ENCODE peak calls at places on chromosomes 12 and 14, in seven cellular contexts. One of them, this sample, is unnamed.

GRCh38 chr14:50941151-50941550 is 3.1 kb downstream of the PYGL start:
- DNase-seq in BE2C: no peak
- DNase-seq in NCI-H2107: no peak
- DNase-seq in iris pigment epithelial cell: peak
- DNase-seq in M059J: peak
- DNase-seq in stimulated activated CD8-positive, alpha-beta memory T cell treated with anti-CD3 and anti-CD28 coated beads, Interleukin-15, amount 100 ng/mL, for 4 hours: no peak
- DNase-seq in T-cell: no peak
- DNase-seq in this sample: no peak

GRCh38 chr12:106288510-106289195 is 13.9 kb upstream of the TCP11L2 start:
- DNase-seq in BE2C: no peak
- DNase-seq in NCI-H2107: no peak
- DNase-seq in iris pigment epithelial cell: peak
- DNase-seq in M059J: peak
- DNase-seq in stimulated activated CD8-positive, alpha-beta memory T cell treated with anti-CD3 and anti-CD28 coated beads, Interleukin-15, amount 100 ng/mL, for 4 hours: peak
- DNase-seq in T-cell: no peak
- DNase-seq in this sample: no peak

GRCh38 chr14:96817750-96818666 is 20.8 kb downstream of the VRK1 start:
- DNase-seq in BE2C: no peak
- DNase-seq in NCI-H2107: no peak
- DNase-seq in iris pigment epithelial cell: no peak
- DNase-seq in M059J: no peak
- DNase-seq in stimulated activated CD8-positive, alpha-beta memory T cell treated with anti-CD3 and anti-CD28 coated beads, Interleukin-15, amount 100 ng/mL, for 4 hours: no peak
- DNase-seq in T-cell: no peak
- DNase-seq in this sample: no peak

GRCh38 chr14:52494444-52494843 is 57.9 kb downstream of the TXNDC16 start:
- DNase-seq in BE2C: no peak
- DNase-seq in NCI-H2107: no peak
- DNase-seq in iris pigment epithelial cell: peak
- DNase-seq in M059J: peak
- DNase-seq in stimulated activated CD8-positive, alpha-beta memory T cell treated with anti-CD3 and anti-CD28 coated beads, Interleukin-15, amount 100 ng/mL, for 4 hours: no peak
- DNase-seq in T-cell: no peak
- DNase-seq in this sample: no peak

GRCh38 chr12:10068634-10069033 is 30.2 kb downstream of the CLEC1A start:
- DNase-seq in BE2C: no peak
- DNase-seq in NCI-H2107: no peak
- DNase-seq in iris pigment epithelial cell: no peak
- DNase-seq in M059J: peak
- DNase-seq in stimulated activated CD8-positive, alpha-beta memory T cell treated with anti-CD3 and anti-CD28 coated beads, Interleukin-15, amount 100 ng/mL, for 4 hours: no peak
- DNase-seq in T-cell: no peak
- DNase-seq in this sample: no peak

GRCh38 chr12:105860556-105861207 is 278.1 kb downstream of the NUAK1 start:
- DNase-seq in BE2C: no peak
- DNase-seq in NCI-H2107: peak
- DNase-seq in iris pigment epithelial cell: no peak
- DNase-seq in M059J: no peak
- DNase-seq in stimulated activated CD8-positive, alpha-beta memory T cell treated with anti-CD3 and anti-CD28 coated beads, Interleukin-15, amount 100 ng/mL, for 4 hours: no peak
- DNase-seq in T-cell: no peak
- DNase-seq in this sample: no peak

GRCh38 chr12:16225692-16226091 is 51.8 kb downstream of the SLC15A5 start:
- DNase-seq in BE2C: no peak
- DNase-seq in NCI-H2107: no peak
- DNase-seq in iris pigment epithelial cell: no peak
- DNase-seq in M059J: no peak
- DNase-seq in stimulated activated CD8-positive, alpha-beta memory T cell treated with anti-CD3 and anti-CD28 coated beads, Interleukin-15, amount 100 ng/mL, for 4 hours: no peak
- DNase-seq in T-cell: no peak
- DNase-seq in this sample: no peak

GRCh38 chr12:9673404-9674225 is 4.1 kb downstream of the CLEC2D start:
- DNase-seq in BE2C: peak
- DNase-seq in NCI-H2107: no peak
- DNase-seq in iris pigment epithelial cell: peak
- DNase-seq in M059J: peak
- DNase-seq in stimulated activated CD8-positive, alpha-beta memory T cell treated with anti-CD3 and anti-CD28 coated beads, Interleukin-15, amount 100 ng/mL, for 4 hours: no peak
- DNase-seq in T-cell: peak
- DNase-seq in this sample: no peak

GRCh38 chr12:67519824-67520433 is 128.6 kb upstream of the DYRK2 start:
- DNase-seq in BE2C: no peak
- DNase-seq in NCI-H2107: peak
- DNase-seq in iris pigment epithelial cell: no peak
- DNase-seq in M059J: no peak
- DNase-seq in stimulated activated CD8-positive, alpha-beta memory T cell treated with anti-CD3 and anti-CD28 coated beads, Interleukin-15, amount 100 ng/mL, for 4 hours: no peak
- DNase-seq in T-cell: no peak
- DNase-seq in this sample: no peak

GRCh38 chr12:94148841-94149780 is 734 bp downstream of the PLXNC1 start:
- DNase-seq in BE2C: peak
- DNase-seq in NCI-H2107: no peak
- DNase-seq in iris pigment epithelial cell: peak
- DNase-seq in M059J: peak
- DNase-seq in stimulated activated CD8-positive, alpha-beta memory T cell treated with anti-CD3 and anti-CD28 coated beads, Interleukin-15, amount 100 ng/mL, for 4 hours: no peak
- DNase-seq in T-cell: peak
- DNase-seq in this sample: no peak

GRCh38 chr14:55103005-55103640 is 25.9 kb upstream of the LGALS3 start:
- DNase-seq in BE2C: no peak
- DNase-seq in NCI-H2107: peak
- DNase-seq in iris pigment epithelial cell: peak
- DNase-seq in M059J: peak
- DNase-seq in stimulated activated CD8-positive, alpha-beta memory T cell treated with anti-CD3 and anti-CD28 coated beads, Interleukin-15, amount 100 ng/mL, for 4 hours: peak
- DNase-seq in T-cell: peak
- DNase-seq in this sample: peak

GRCh38 chr14:35553808-35554207 is 19.8 kb downstream of the INSM2 start:
- DNase-seq in BE2C: no peak
- DNase-seq in NCI-H2107: no peak
- DNase-seq in iris pigment epithelial cell: peak
- DNase-seq in M059J: peak
- DNase-seq in stimulated activated CD8-positive, alpha-beta memory T cell treated with anti-CD3 and anti-CD28 coated beads, Interleukin-15, amount 100 ng/mL, for 4 hours: no peak
- DNase-seq in T-cell: no peak
- DNase-seq in this sample: no peak

GRCh38 chr12:108752387-108752786 is 21.1 kb upstream of the CORO1C start:
- DNase-seq in BE2C: no peak
- DNase-seq in NCI-H2107: no peak
- DNase-seq in iris pigment epithelial cell: no peak
- DNase-seq in M059J: no peak
- DNase-seq in stimulated activated CD8-positive, alpha-beta memory T cell treated with anti-CD3 and anti-CD28 coated beads, Interleukin-15, amount 100 ng/mL, for 4 hours: no peak
- DNase-seq in T-cell: no peak
- DNase-seq in this sample: no peak

GRCh38 chr12:68804654-68805591 is 3.1 kb upstream of the MDM2 start:
- DNase-seq in BE2C: peak
- DNase-seq in NCI-H2107: no peak
- DNase-seq in iris pigment epithelial cell: no peak
- DNase-seq in M059J: no peak
- DNase-seq in stimulated activated CD8-positive, alpha-beta memory T cell treated with anti-CD3 and anti-CD28 coated beads, Interleukin-15, amount 100 ng/mL, for 4 hours: no peak
- DNase-seq in T-cell: no peak
- DNase-seq in this sample: no peak

GRCh38 chr12:66288121-66288520 is 14.2 kb upstream of the HELB start:
- DNase-seq in BE2C: no peak
- DNase-seq in NCI-H2107: no peak
- DNase-seq in iris pigment epithelial cell: no peak
- DNase-seq in M059J: no peak
- DNase-seq in stimulated activated CD8-positive, alpha-beta memory T cell treated with anti-CD3 and anti-CD28 coated beads, Interleukin-15, amount 100 ng/mL, for 4 hours: peak
- DNase-seq in T-cell: peak
- DNase-seq in this sample: no peak

GRCh38 chr12:124551268-124552144 is 15.9 kb downstream of the NCOR2 start:
- DNase-seq in BE2C: no peak
- DNase-seq in NCI-H2107: peak
- DNase-seq in iris pigment epithelial cell: no peak
- DNase-seq in M059J: peak
- DNase-seq in stimulated activated CD8-positive, alpha-beta memory T cell treated with anti-CD3 and anti-CD28 coated beads, Interleukin-15, amount 100 ng/mL, for 4 hours: no peak
- DNase-seq in T-cell: no peak
- DNase-seq in this sample: no peak

GRCh38 chr12:9925746-9926393 is 6.3 kb downstream of the CLEC2A start:
- DNase-seq in BE2C: no peak
- DNase-seq in NCI-H2107: no peak
- DNase-seq in iris pigment epithelial cell: peak
- DNase-seq in M059J: peak
- DNase-seq in stimulated activated CD8-positive, alpha-beta memory T cell treated with anti-CD3 and anti-CD28 coated beads, Interleukin-15, amount 100 ng/mL, for 4 hours: no peak
- DNase-seq in T-cell: no peak
- DNase-seq in this sample: no peak

GRCh38 chr14:74478996-74479635 is 14.0 kb downstream of the NPC2 start:
- DNase-seq in BE2C: peak
- DNase-seq in NCI-H2107: peak
- DNase-seq in iris pigment epithelial cell: peak
- DNase-seq in M059J: peak
- DNase-seq in stimulated activated CD8-positive, alpha-beta memory T cell treated with anti-CD3 and anti-CD28 coated beads, Interleukin-15, amount 100 ng/mL, for 4 hours: no peak
- DNase-seq in T-cell: no peak
- DNase-seq in this sample: no peak

GRCh38 chr12:131040491-131040890 is 86.8 kb downstream of the ADGRD1 start:
- DNase-seq in BE2C: no peak
- DNase-seq in NCI-H2107: no peak
- DNase-seq in iris pigment epithelial cell: no peak
- DNase-seq in M059J: no peak
- DNase-seq in stimulated activated CD8-positive, alpha-beta memory T cell treated with anti-CD3 and anti-CD28 coated beads, Interleukin-15, amount 100 ng/mL, for 4 hours: no peak
- DNase-seq in T-cell: no peak
- DNase-seq in this sample: no peak

GRCh38 chr14:101774814-101775213 is 13.3 kb downstream of the PPP2R5C start:
- DNase-seq in BE2C: no peak
- DNase-seq in NCI-H2107: no peak
- DNase-seq in iris pigment epithelial cell: no peak
- DNase-seq in M059J: no peak
- DNase-seq in stimulated activated CD8-positive, alpha-beta memory T cell treated with anti-CD3 and anti-CD28 coated beads, Interleukin-15, amount 100 ng/mL, for 4 hours: no peak
- DNase-seq in T-cell: no peak
- DNase-seq in this sample: no peak

GRCh38 chr12:118302053-118302452 is 70.7 kb downstream of the TAOK3 start:
- DNase-seq in BE2C: no peak
- DNase-seq in NCI-H2107: no peak
- DNase-seq in iris pigment epithelial cell: peak
- DNase-seq in M059J: peak
- DNase-seq in stimulated activated CD8-positive, alpha-beta memory T cell treated with anti-CD3 and anti-CD28 coated beads, Interleukin-15, amount 100 ng/mL, for 4 hours: no peak
- DNase-seq in T-cell: no peak
- DNase-seq in this sample: no peak

GRCh38 chr14:92719890-92720323 is 28.5 kb downstream of the LGMN start:
- DNase-seq in BE2C: no peak
- DNase-seq in NCI-H2107: no peak
- DNase-seq in iris pigment epithelial cell: no peak
- DNase-seq in M059J: peak
- DNase-seq in stimulated activated CD8-positive, alpha-beta memory T cell treated with anti-CD3 and anti-CD28 coated beads, Interleukin-15, amount 100 ng/mL, for 4 hours: no peak
- DNase-seq in T-cell: no peak
- DNase-seq in this sample: no peak

GRCh38 chr12:102883204-102883799 is 33.7 kb downstream of the PAH start:
- DNase-seq in BE2C: peak
- DNase-seq in NCI-H2107: peak
- DNase-seq in iris pigment epithelial cell: peak
- DNase-seq in M059J: peak
- DNase-seq in stimulated activated CD8-positive, alpha-beta memory T cell treated with anti-CD3 and anti-CD28 coated beads, Interleukin-15, amount 100 ng/mL, for 4 hours: no peak
- DNase-seq in T-cell: peak
- DNase-seq in this sample: no peak

GRCh38 chr12:57224278-57224972 is 5.1 kb upstream of the SHMT2 start:
- DNase-seq in BE2C: no peak
- DNase-seq in NCI-H2107: no peak
- DNase-seq in iris pigment epithelial cell: no peak
- DNase-seq in M059J: no peak
- DNase-seq in stimulated activated CD8-positive, alpha-beta memory T cell treated with anti-CD3 and anti-CD28 coated beads, Interleukin-15, amount 100 ng/mL, for 4 hours: no peak
- DNase-seq in T-cell: no peak
- DNase-seq in this sample: no peak

GRCh38 chr12:104291867-104292524 is 11.5 kb upstream of the EID3 start:
- DNase-seq in BE2C: no peak
- DNase-seq in NCI-H2107: no peak
- DNase-seq in iris pigment epithelial cell: no peak
- DNase-seq in M059J: no peak
- DNase-seq in stimulated activated CD8-positive, alpha-beta memory T cell treated with anti-CD3 and anti-CD28 coated beads, Interleukin-15, amount 100 ng/mL, for 4 hours: no peak
- DNase-seq in T-cell: no peak
- DNase-seq in this sample: no peak

GRCh38 chr12:119728437-119728730 is 60.5 kb downstream of the PRKAB1 start:
- DNase-seq in BE2C: no peak
- DNase-seq in NCI-H2107: no peak
- DNase-seq in iris pigment epithelial cell: no peak
- DNase-seq in M059J: no peak
- DNase-seq in stimulated activated CD8-positive, alpha-beta memory T cell treated with anti-CD3 and anti-CD28 coated beads, Interleukin-15, amount 100 ng/mL, for 4 hours: no peak
- DNase-seq in T-cell: no peak
- DNase-seq in this sample: no peak

GRCh38 chr14:91233936-91234790 is 10.3 kb downstream of the GPR68 start:
- DNase-seq in BE2C: no peak
- DNase-seq in NCI-H2107: no peak
- DNase-seq in iris pigment epithelial cell: no peak
- DNase-seq in M059J: no peak
- DNase-seq in stimulated activated CD8-positive, alpha-beta memory T cell treated with anti-CD3 and anti-CD28 coated beads, Interleukin-15, amount 100 ng/mL, for 4 hours: no peak
- DNase-seq in T-cell: no peak
- DNase-seq in this sample: no peak

GRCh38 chr14:81480741-81481140 is 52.9 kb downstream of the SEL1L start:
- DNase-seq in BE2C: no peak
- DNase-seq in NCI-H2107: no peak
- DNase-seq in iris pigment epithelial cell: no peak
- DNase-seq in M059J: no peak
- DNase-seq in stimulated activated CD8-positive, alpha-beta memory T cell treated with anti-CD3 and anti-CD28 coated beads, Interleukin-15, amount 100 ng/mL, for 4 hours: no peak
- DNase-seq in T-cell: peak
- DNase-seq in this sample: no peak

This sample was measured in GM12864.